ENCODE peak calls at places on chromosomes 5 and 9, in four cellular contexts. U is RWPE1, X is brain microvascular endothelial cell, S is uterus. G is an unnamed sample.
A peak's percentile ranks its signal among the peaks of the same experiment; 100 is the strongest.

GRCh38 chr5:59905217-59905616 is 11.7 kb upstream of the PDE4D start:
- DNase-seq in U (no peak), X (no peak), S (no peak), G (no peak)

GRCh38 chr9:8553444-8553843 is 753.9 kb upstream of the DMAC1 start:
- DNase-seq in U (no peak), X (no peak), S (no peak), G (no peak)

GRCh38 chr5:138752341-138752950 is 779 bp upstream of the CTNNA1 start:
- DNase-seq in U (no peak), X (no peak), S (peak; percentile 21), G (no peak)

GRCh38 chr5:169164481-169164925 is 136.4 kb downstream of the SLIT3 start:
- DNase-seq in U (peak; percentile 98), X (peak; percentile 51), S (no peak), G (no peak)

GRCh38 chr9:109715340-109715739 is 64.7 kb upstream of the PALM2AKAP2 start:
- DNase-seq in U (no peak), X (no peak), S (no peak), G (no peak)

GRCh38 chr9:132078369-132079356 is 1.0 kb downstream of the MED27 start:
- DNase-seq in U (peak; percentile 64), X (no peak), S (peak; percentile 45), G (no peak)

GRCh38 chr5:177194278-177194677 is 60.7 kb downstream of the NSD1 start:
- DNase-seq in U (peak; percentile 86), X (peak; percentile 84), S (no peak), G (peak; percentile 90)

GRCh38 chr9:125601986-125602385 is 105.0 kb downstream of the MAPKAP1 start:
- DNase-seq in U (no peak), X (no peak), S (no peak), G (no peak)

GRCh38 chr5:151345808-151346478 is 1.4 kb downstream of the SLC36A2 start:
- DNase-seq in U (peak; percentile 53), X (peak; percentile 7), S (no peak), G (no peak)

GRCh38 chr5:24899180-24899579 is 254.4 kb upstream of the CDH10 start:
- DNase-seq in U (no peak), X (no peak), S (no peak), G (no peak)

GRCh38 chr9:135772056-135773042 is 70.4 kb downstream of the KCNT1 start:
- DNase-seq in U (no peak), X (no peak), S (no peak), G (no peak)

GRCh38 chr9:125142560-125143376 is 560 bp downstream of the SCAI start:
- DNase-seq in U (peak; percentile 27), X (no peak), S (no peak), G (no peak)

GRCh38 chr5:146073239-146073900 is 32.0 kb downstream of the PLAC8L1 start:
- DNase-seq in U (no peak), X (no peak), S (no peak), G (no peak)

GRCh38 chr5:21649969-21650368 is 1203.2 kb downstream of the CDH12 start:
- DNase-seq in U (no peak), X (no peak), S (no peak), G (no peak)

GRCh38 chr5:62029303-62029702 is 276.7 kb upstream of the KIF2A start:
- DNase-seq in U (peak; percentile 92), X (peak; percentile 64), S (no peak), G (no peak)

GRCh38 chr9:87546704-87547103 is 49.0 kb downstream of the DAPK1 start:
- DNase-seq in U (no peak), X (peak; percentile 48), S (no peak), G (no peak)

GRCh38 chr5:52948418-52949076 is 40.6 kb upstream of the ITGA2 start:
- DNase-seq in U (peak; percentile 80), X (peak; percentile 85), S (peak; percentile 47), G (peak; percentile 69)

GRCh38 chr5:51033215-51033614 is 350.0 kb upstream of the ISL1 start:
- DNase-seq in U (no peak), X (no peak), S (no peak), G (no peak)

GRCh38 chr9:94757158-94757557 is 30.7 kb downstream of the AOPEP start:
- DNase-seq in U (no peak), X (peak; percentile 80), S (no peak), G (no peak)

DNA sequence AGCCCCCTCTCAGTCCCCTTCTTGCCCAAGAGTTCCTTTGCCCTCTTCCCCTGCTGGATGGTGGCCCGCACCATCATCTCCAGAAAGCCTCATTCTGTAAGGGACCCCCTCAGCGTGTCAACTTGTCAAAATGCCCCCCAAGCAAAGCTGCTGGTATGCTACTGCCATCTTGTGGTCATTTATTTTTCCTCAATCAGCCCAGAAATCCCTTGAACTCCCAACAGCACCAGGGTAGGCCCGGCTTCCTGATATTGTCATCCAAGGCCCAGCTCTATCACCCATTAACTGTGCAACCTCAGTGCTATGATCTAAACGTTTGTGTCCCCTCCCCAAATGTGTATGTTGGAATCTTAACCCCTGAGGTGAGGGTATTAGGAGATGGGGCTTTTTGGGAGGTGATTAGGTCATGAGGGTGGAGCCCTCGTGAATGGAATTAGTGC is 53.2 kb upstream of the FBXW11 start:
- DNase-seq in U (peak; percentile 48), X (no peak), S (no peak), G (no peak)
- TF ChIP-seq CTCF in U (peak; percentile 79), X (peak; percentile 70), S (no peak), G (peak; percentile 54)

DNA sequence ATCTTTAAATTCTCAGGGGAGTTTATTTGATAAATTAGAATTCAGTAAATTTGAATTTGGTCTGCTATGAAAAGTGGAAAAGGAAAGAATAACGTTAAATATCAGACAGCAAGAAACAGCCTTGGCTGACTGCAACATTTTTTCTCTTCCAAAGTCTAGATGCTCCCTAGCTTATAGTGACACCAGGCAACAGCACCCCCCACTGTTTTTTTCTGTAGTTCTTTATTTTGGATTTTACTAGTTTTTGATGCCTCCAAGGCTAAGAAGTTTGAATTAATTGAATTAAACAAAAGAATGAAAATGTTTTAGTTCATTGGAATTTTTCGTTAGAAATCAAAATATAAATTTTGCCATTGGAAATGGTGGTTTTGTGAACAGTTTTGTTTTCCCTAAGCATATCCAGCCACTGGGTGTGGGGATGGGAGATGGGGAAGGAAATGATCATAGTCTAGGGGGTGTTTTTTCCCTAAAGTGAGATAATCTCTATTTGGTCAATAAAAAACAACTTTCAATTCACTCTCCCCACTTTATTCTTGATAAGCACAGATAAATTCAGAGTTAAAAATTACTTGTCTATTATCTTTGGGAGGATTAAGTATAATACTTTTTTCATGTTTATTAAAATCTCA is 199.3 kb upstream of the CD180 start:
- DNase-seq in U (no peak), X (no peak), S (no peak), G (no peak)
- TF ChIP-seq CTCF in U (no peak), X (no peak), S (no peak), G (no peak)

GRCh38 chr5:171405615-171406014 is 13.8 kb upstream of the FGF18 start:
- DNase-seq in U (no peak), X (no peak), S (no peak), G (no peak)
- TF ChIP-seq CTCF in U (no peak), X (peak; percentile 41), S (no peak), G (peak; percentile 47)

GRCh38 chr5:72082048-72082447 is 25.2 kb upstream of the MAP1B start:
- DNase-seq in U (no peak), X (no peak), S (no peak), G (no peak)
- TF ChIP-seq CTCF in U (no peak), X (no peak), S (no peak), G (no peak)

DNA sequence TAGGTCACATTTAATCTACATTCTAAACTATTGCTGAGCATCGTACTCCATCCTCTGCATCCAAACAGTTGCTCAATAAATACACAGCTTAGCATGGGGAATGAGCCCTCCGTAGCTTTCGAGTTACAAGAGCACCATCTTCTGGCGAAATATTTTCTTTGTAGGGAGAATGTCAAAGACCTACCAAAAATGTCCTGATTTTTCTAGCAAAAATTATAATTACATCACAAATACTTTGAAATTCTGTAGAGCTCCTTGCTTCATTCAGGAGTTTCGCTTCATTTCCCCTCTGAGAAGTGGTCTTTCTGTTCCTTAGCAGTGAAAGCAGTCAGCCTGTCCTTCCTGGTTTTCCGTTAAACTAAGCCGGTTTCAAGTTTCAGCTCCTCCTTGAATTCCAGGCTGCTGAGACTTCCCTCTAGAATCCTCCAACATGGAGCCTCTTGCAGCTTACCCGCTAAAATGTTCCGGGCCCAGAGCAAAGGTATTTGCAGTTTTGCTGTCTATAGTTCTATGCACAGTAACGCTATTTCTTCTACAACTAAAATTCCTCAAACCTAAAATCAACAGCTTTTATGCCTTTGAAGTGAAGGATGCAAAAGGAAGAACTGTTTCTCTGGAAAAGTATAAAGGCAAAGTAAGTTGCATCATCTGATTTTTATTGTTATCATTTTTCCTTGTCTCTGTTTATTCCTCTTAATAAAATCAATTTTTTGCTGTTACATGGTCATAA is at the start of gene GPX8:
- DNase-seq in U (peak; percentile 87), X (peak; percentile 82), S (peak; percentile 34), G (peak; percentile 69)
- TF ChIP-seq CTCF in U (peak; percentile 83), X (peak; percentile 54), S (peak; percentile 60), G (peak; percentile 56)

GRCh38 chr9:103872811-103873210 is 221.3 kb upstream of the SMC2 start:
- DNase-seq in U (no peak), X (no peak), S (no peak), G (no peak)
- TF ChIP-seq CTCF in U (no peak), X (no peak), S (no peak), G (no peak)